ENCODE peak calls at places on chromosomes 1 and 21, in four cellular contexts. C is lower lobe of right lung, X is colonic mucosa, H is uterus. S is an unnamed sample. For H3K4me1 and H3K27me3, the result is how much of the 10 kb centered on the place peaks cover.

GRCh38 chr1:6891781-6892579 is 106.7 kb downstream of the CAMTA1 start:
- DNase-seq in X (no peak), H (no peak), C (no peak), S (no peak)

GRCh38 chr1:43961692-43962091 is 8.1 kb upstream of the DPH2 start:
- DNase-seq in H (no peak), C (no peak), X (no peak), S (no peak)

GRCh38 chr1:156524481-156524869 is 23.9 kb upstream of the MEF2D start:
- DNase-seq in C (no peak), X (no peak), H (no peak), S (no peak)

GRCh38 chr1:28864695-28865094 is 49.7 kb upstream of the EPB41 start:
- DNase-seq in H (no peak), X (no peak), C (no peak), S (no peak)

GRCh38 chr21:37459575-37459974 is 93.0 kb downstream of the DYRK1A start:
- DNase-seq in X (no peak), H (no peak), C (no peak), S (no peak)

GRCh38 chr1:241702436-241702835 is 50.4 kb downstream of the WDR64 start:
- DNase-seq in C (no peak), X (no peak), H (no peak), S (no peak)

GRCh38 chr21:45259206-45259795 is 28.4 kb downstream of the POFUT2 start:
- DNase-seq in C (no peak), X (no peak), H (no peak), S (peak)

GRCh38 chr21:31556662-31557061 is 102.8 kb upstream of the SOD1 start:
- DNase-seq in X (no peak), H (no peak), C (no peak), S (no peak)

GRCh38 chr1:109281680-109282496 is 1.1 kb downstream of the PSRC1 start:
- DNase-seq in X (no peak), H (no peak), C (no peak), S (no peak)

DNA sequence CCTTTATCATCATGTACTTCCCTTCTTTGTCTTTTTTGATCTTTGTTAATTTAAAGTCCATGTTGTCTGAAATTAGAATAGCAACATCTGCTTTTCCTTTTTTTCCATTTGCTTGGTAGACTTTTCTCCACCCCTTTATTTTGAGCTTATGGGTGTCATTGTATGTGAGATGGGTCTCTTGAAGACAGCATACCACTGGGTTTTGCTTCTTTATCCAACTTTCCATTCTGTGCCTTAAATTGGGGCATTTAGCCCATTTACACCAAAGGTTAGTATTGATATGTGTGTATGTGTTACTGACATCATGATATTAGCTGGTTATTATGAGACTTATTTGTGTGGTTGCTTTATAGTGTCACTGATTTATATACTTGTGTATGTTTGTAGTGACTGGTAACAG is 50.2 kb downstream of the IFI44 start:
- DNase-seq in H (no peak), C (no peak), X (no peak), S (no peak)
- H3K4me3 ChIP-seq in H (no peak), C (no peak), X (no peak), S (no peak)

DNA sequence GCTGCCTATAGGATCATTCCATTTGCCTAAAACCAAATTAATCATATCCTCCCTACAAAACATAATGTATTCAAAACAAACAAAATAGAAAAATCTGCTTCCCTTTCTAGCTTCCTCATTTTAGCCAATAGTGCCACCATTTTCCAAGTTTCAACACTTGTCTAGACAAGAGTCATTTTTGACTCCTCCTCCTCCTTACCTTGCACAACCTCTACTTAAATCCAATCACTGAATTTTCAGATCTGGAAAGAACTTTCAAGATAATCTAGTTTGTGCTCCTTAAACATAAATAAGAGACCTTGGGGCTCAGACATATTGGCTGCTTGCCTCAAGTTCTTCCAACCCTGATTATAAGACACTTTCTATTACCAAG is 7.4 kb downstream of the STX6 start:
- DNase-seq in C (no peak), H (no peak), X (no peak), S (no peak)
- H3K4me1 ChIP-seq in C (half or more), H (under half), X (under half), S (under half)

GRCh38 chr1:34779962-34780361 is 1.1 kb upstream of the GJB3 start:
- DNase-seq in X (no peak), C (no peak), H (no peak), S (no peak)
- H3K27me3 ChIP-seq in X (under half), C (under half), H (under half), S (under half)

GRCh38 chr1:26020941-26021646 is 481 bp upstream of the EXTL1 start:
- DNase-seq in X (no peak), H (peak), C (no peak), S (no peak)
- H3K4me3 ChIP-seq in X (no peak), H (no peak), C (peak), S (no peak)

DNA sequence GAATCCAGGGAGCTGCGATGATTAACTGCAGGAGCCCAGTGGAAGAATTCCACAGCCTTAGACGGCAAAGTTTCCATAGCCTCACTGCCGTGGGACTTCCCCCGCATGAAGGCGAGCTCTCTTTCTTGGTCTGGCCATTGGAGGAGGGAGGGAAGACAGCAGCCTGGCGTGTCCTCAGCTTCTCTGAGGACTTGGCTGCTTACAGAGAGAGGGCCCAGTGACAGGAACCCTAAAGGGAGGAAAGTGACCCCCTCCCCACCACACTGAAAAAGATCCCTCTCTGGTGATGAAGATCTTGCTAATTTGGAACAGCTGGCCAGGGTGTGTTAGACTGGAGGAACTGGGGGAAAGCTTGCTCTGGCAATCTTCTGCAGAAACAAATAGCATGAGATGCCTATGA is 41.0 kb downstream of the ATP2B4 start:
- DNase-seq in C (no peak), X (no peak), H (peak), S (peak)
- H3K4me1 ChIP-seq in C (half or more), X (under half), H (under half), S (under half)

GRCh38 chr1:2534775-2535387 is 4.8 kb upstream of the HES5 start:
- DNase-seq in H (no peak), X (peak), C (peak), S (no peak)
- H3K27me3 ChIP-seq in H (under half), X (under half), C (under half), S (under half)

GRCh38 chr1:64963466-64963865 is 2.9 kb downstream of the JAK1 start:
- DNase-seq in H (no peak), X (no peak), C (no peak), S (no peak)
- H3K4me3 ChIP-seq in H (no peak), X (no peak), C (no peak), S (no peak)

GRCh38 chr1:38783659-38784229 is 75.8 kb downstream of the RRAGC start:
- DNase-seq in C (no peak), H (no peak), X (no peak), S (no peak)

GRCh38 chr1:38786040-38786436 is 73.5 kb downstream of the RRAGC start:
- DNase-seq in C (no peak), X (no peak), H (no peak), S (no peak)

GRCh38 chr1:38785285-38786039 is 74.1 kb downstream of the RRAGC start:
- DNase-seq in C (no peak), H (no peak), X (no peak), S (no peak)

GRCh38 chr1:38787041-38787440 is 72.5 kb downstream of the RRAGC start:
- DNase-seq in C (no peak), X (no peak), H (no peak), S (no peak)

GRCh38 chr1:38784452-38785284 is 74.9 kb downstream of the RRAGC start:
- DNase-seq in H (no peak), X (no peak), C (no peak), S (no peak)
- H3K4me1 ChIP-seq in H (under half), X (under half), C (under half), S (under half)

DNA sequence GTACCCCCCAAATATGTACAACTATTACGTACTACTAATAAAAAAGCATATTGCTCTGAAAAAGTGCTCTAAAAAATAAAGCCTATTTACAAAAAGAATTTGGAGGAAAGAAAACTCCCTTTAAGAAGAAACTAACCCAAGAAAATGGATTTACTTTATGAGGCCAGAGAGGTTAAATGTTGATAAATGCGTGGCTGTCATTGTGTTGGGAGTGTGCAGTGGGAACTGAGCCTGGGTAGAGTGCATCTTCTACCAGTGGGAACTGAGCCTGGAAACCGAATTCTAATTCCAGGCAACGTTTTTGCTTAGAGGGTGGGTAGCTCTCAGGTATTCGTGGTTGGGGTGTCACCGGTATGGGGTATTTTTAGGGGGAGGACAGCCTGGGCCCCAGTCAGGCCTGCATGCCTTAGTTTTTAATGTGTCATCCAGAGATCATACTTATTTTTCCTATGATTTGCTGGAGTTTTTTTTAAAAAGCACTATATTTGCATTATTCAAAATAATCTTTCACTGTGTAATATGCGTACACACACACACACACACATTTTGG is 24.1 kb upstream of the RNF187 start:
- DNase-seq in X (no peak), C (no peak), H (no peak), S (no peak)
- H3K27me3 ChIP-seq in X (under half), C (half or more), H (under half), S (under half)